ENCODE peak calls at places on chromosomes 6 and 20, in five cellular contexts. W is iPS-NIHi11; H is ELF-1; G is endodermal cell; D is activated CD4-positive, alpha-beta T cell treated with anti-CD3 and anti-CD28 coated beads, Interleukin-2, amount 50 U/mL, for 1 hour. I is an unnamed sample.

GRCh38 chr20:59204201-59204894 is 40.7 kb downstream of the ZNF831 start:
- DNase-seq in D (no peak), W (no peak), H (no peak), G (peak; percentile 59), I (no peak)

GRCh38 chr6:27251672-27252251 is 4.3 kb downstream of the PRSS16 start:
- DNase-seq in H (peak; percentile 98), W (peak; percentile 92), G (peak; percentile 98), D (peak; percentile 50), I (peak; percentile 50)

GRCh38 chr6:47248446-47248845 is 61.3 kb downstream of the TNFRSF21 start:
- DNase-seq in D (no peak), G (no peak), W (no peak), H (no peak), I (no peak)

GRCh38 chr20:11777861-11778570 is 139.7 kb upstream of the BTBD3 start:
- DNase-seq in H (no peak), D (no peak), W (no peak), G (no peak), I (no peak)

GRCh38 chr6:48664850-48665249 is 553.9 kb upstream of the PTCHD4 start:
- DNase-seq in W (no peak), H (no peak), D (no peak), G (no peak), I (no peak)

GRCh38 chr6:136244061-136244616 is 6.0 kb downstream of the MTFR2 start:
- DNase-seq in H (no peak), G (no peak), D (no peak), W (no peak), I (no peak)

GRCh38 chr20:35120012-35120701 is 27.0 kb downstream of the EDEM2 start:
- DNase-seq in D (no peak), W (no peak), H (no peak), G (no peak), I (no peak)

GRCh38 chr6:134814076-134814709 is 135.7 kb downstream of the ALDH8A1 start:
- DNase-seq in H (no peak), W (no peak), D (no peak), G (no peak), I (no peak)

GRCh38 chr6:42727084-42727601 is 4.7 kb upstream of the PRPH2 start:
- DNase-seq in G (no peak), W (no peak), D (peak; percentile 0), H (no peak), I (peak; percentile 14)

GRCh38 chr20:2475850-2476741 is 5.5 kb upstream of the SNRPB start:
- DNase-seq in H (no peak), G (no peak), D (no peak), W (no peak), I (no peak)

GRCh38 chr20:4041748-4042411 is 26.5 kb upstream of the RNF24 start:
- DNase-seq in W (peak; percentile 55), G (peak; percentile 75), H (peak; percentile 68), D (no peak), I (no peak)